ENCODE peak calls at places on chromosomes 3 and 15, in eight cellular contexts. U, C, F, L, H, E, I and B are unnamed samples.

GRCh38 chr3:198071602-198072285 is 111.7 kb downstream of the LMLN start:
- DNase-seq in U (no peak), F (peak), I (peak), H (peak), L (peak), E (peak), C (no peak), B (peak)

GRCh38 chr3:158668506-158668905 is 3.9 kb downstream of the LXN start:
- DNase-seq in I (no peak), U (no peak), C (no peak), E (no peak), L (peak), F (no peak), H (no peak), B (no peak)

GRCh38 chr15:73852507-73852906 is 20.9 kb upstream of the TBC1D21 start:
- DNase-seq in C (no peak), F (no peak), H (no peak), U (no peak), I (no peak), E (no peak), L (no peak), B (no peak)

GRCh38 chr15:73632670-73633058 is 525 bp downstream of the NPTN start:
- DNase-seq in E (no peak), I (no peak), H (no peak), F (no peak), U (no peak), L (no peak), C (peak), B (no peak)

GRCh38 chr3:184414418-184415228 is 34.8 kb downstream of the CHRD start:
- DNase-seq in I (no peak), E (no peak), F (no peak), H (no peak), C (no peak), L (no peak), U (no peak), B (no peak)

GRCh38 chr15:78750566-78750965 is 60.7 kb downstream of the ADAMTS7 start:
- DNase-seq in I (no peak), E (no peak), H (no peak), C (no peak), U (no peak), F (no peak), L (peak), B (no peak)

GRCh38 chr15:100311829-100312228 is 29.9 kb downstream of the ADAMTS17 start:
- DNase-seq in I (no peak), C (no peak), H (no peak), F (no peak), L (no peak), E (no peak), U (no peak), B (no peak)

GRCh38 chr15:46127361-46127874 is 492.6 kb downstream of the SQOR start:
- DNase-seq in E (no peak), F (peak), H (no peak), I (no peak), U (no peak), C (no peak), L (peak), B (no peak)

GRCh38 chr15:49644364-49644794 is 23.5 kb downstream of the DTWD1 start:
- DNase-seq in I (no peak), C (no peak), U (no peak), E (no peak), H (no peak), F (no peak), L (peak), B (no peak)

GRCh38 chr3:193783166-193783896 is 190.3 kb downstream of the OPA1 start:
- DNase-seq in E (no peak), L (peak), F (peak), C (no peak), I (no peak), H (no peak), U (no peak), B (no peak)

GRCh38 chr3:143601738-143602480 is 246.4 kb downstream of the SLC9A9 start:
- DNase-seq in H (no peak), C (peak), F (peak), L (peak), U (no peak), E (no peak), I (no peak), B (no peak)

GRCh38 chr15:38058596-38059075 is 124.2 kb downstream of the TMCO5A start:
- DNase-seq in F (no peak), L (no peak), E (no peak), H (no peak), I (no peak), U (no peak), C (no peak), B (no peak)

GRCh38 chr15:80856400-80856799 is 77.2 kb downstream of the CEMIP start:
- DNase-seq in I (no peak), H (no peak), L (no peak), C (no peak), U (no peak), F (no peak), E (no peak), B (no peak)

GRCh38 chr3:171565133-171565532 is 104.9 kb upstream of the TNIK start:
- DNase-seq in E (no peak), L (no peak), I (no peak), F (no peak), C (no peak), U (no peak), H (no peak), B (no peak)

GRCh38 chr15:74988007-74988800 is 7.2 kb upstream of the SCAMP5 start:
- DNase-seq in I (peak), H (no peak), U (no peak), L (no peak), E (peak), C (peak), F (peak), B (peak)

GRCh38 chr3:197444793-197445403 is 110.9 kb downstream of the BDH1 start:
- DNase-seq in C (no peak), U (no peak), E (no peak), F (no peak), I (no peak), L (no peak), H (no peak), B (no peak)

GRCh38 chr3:45387636-45388348 is 584 bp upstream of the LARS2 start:
- DNase-seq in F (peak), L (no peak), U (no peak), H (no peak), C (no peak), E (no peak), I (no peak), B (no peak)

GRCh38 chr3:16511561-16512434 is 1.7 kb downstream of the RFTN1 start:
- DNase-seq in U (peak), I (no peak), H (peak), L (peak), E (no peak), C (peak), F (peak), B (peak)

GRCh38 chr3:26118165-26118564 is 328.3 kb downstream of the OXSM start:
- DNase-seq in U (no peak), E (no peak), H (no peak), F (no peak), I (no peak), C (no peak), L (no peak), B (no peak)

GRCh38 chr3:140122183-140122582 is 187.2 kb downstream of the CLSTN2 start:
- DNase-seq in L (peak), F (no peak), E (no peak), H (no peak), C (no peak), U (no peak), I (no peak), B (no peak)
- H3K27ac ChIP-seq in L (no peak), F (no peak), E (no peak), H (no peak), C (no peak), U (no peak), I (no peak), B (no peak)

GRCh38 chr15:64092075-64092820 is 1.4 kb downstream of the CIAO2A start:
- DNase-seq in H (no peak), E (no peak), F (no peak), U (no peak), I (peak), C (no peak), L (no peak), B (peak)
- H3K27ac ChIP-seq in H (no peak), E (peak), F (no peak), U (peak), I (peak), C (no peak), L (no peak), B (peak)

GRCh38 chr3:65595222-65595996 is 443.3 kb downstream of the MAGI1 start:
- DNase-seq in L (no peak), U (no peak), E (no peak), I (no peak), F (no peak), H (no peak), C (no peak), B (no peak)

GRCh38 chr3:65596511-65597224 is 442.1 kb downstream of the MAGI1 start:
- DNase-seq in E (no peak), L (no peak), C (no peak), F (no peak), H (no peak), I (no peak), U (no peak), B (peak)

GRCh38 chr3:65597225-65597951 is 441.3 kb downstream of the MAGI1 start:
- DNase-seq in L (peak), I (no peak), E (no peak), U (no peak), H (no peak), C (peak), F (no peak), B (peak)

GRCh38 chr3:65595997-65596300 is 442.8 kb downstream of the MAGI1 start:
- DNase-seq in L (no peak), C (no peak), U (no peak), E (no peak), I (no peak), H (no peak), F (no peak), B (no peak)

GRCh38 chr3:65597952-65598413 is 440.7 kb downstream of the MAGI1 start:
- DNase-seq in U (no peak), F (no peak), C (no peak), H (no peak), I (no peak), L (no peak), E (no peak), B (no peak)
- H3K27ac ChIP-seq in U (no peak), F (no peak), C (no peak), H (no peak), I (no peak), L (no peak), E (no peak), B (no peak)

GRCh38 chr3:9146367-9147071 is 102.9 kb downstream of the SRGAP3 start:
- DNase-seq in L (no peak), F (no peak), I (no peak), E (no peak), H (no peak), U (no peak), C (no peak), B (peak)

GRCh38 chr3:9151240-9151639 is 98.2 kb downstream of the SRGAP3 start:
- DNase-seq in H (no peak), F (no peak), E (no peak), L (no peak), C (no peak), I (peak), U (peak), B (no peak)

GRCh38 chr3:9147896-9148267 is 101.6 kb downstream of the SRGAP3 start:
- DNase-seq in H (no peak), C (no peak), F (no peak), I (no peak), U (no peak), E (no peak), L (no peak), B (no peak)

GRCh38 chr3:9147215-9147895 is 102.1 kb downstream of the SRGAP3 start:
- DNase-seq in F (peak), H (no peak), E (no peak), U (no peak), C (no peak), L (peak), I (no peak), B (peak)

GRCh38 chr3:9149566-9149965 is 99.9 kb downstream of the SRGAP3 start:
- DNase-seq in H (no peak), U (no peak), L (no peak), C (peak), F (peak), I (no peak), E (no peak), B (no peak)
- H3K27ac ChIP-seq in H (no peak), U (no peak), L (no peak), C (peak), F (no peak), I (no peak), E (no peak), B (no peak)